ENCODE peak calls at places on chromosomes 4 and X, in five cellular contexts. O is transverse colon, I is mammary epithelial cell, Y is pancreas, B is cardiac muscle cell. Z is an unnamed sample.

GRCh38 chrX:20143539-20143938 is 1.9 kb upstream of the EIF1AX start:
- DNase-seq in B (no peak), O (no peak), I (no peak), Y (no peak), Z (no peak)

GRCh38 chr4:146342600-146343192 is 128.4 kb downstream of the REELD1 start:
- DNase-seq in Y (no peak), I (no peak), B (peak; percentile 68), O (no peak), Z (no peak)

GRCh38 chrX:68571292-68572256 is 72.7 kb downstream of the YIPF6 start:
- DNase-seq in Y (no peak), B (peak; percentile 84), O (no peak), I (peak; percentile 84), Z (no peak)

GRCh38 chr4:158782539-158783360 is 13.9 kb downstream of the FNIP2 start:
- DNase-seq in O (no peak), B (no peak), Y (no peak), I (peak; percentile 57), Z (no peak)

GRCh38 chrX:57771689-57772088 is 91.6 kb upstream of the NLRP2B start:
- DNase-seq in Y (no peak), O (no peak), B (no peak), I (peak; percentile 32), Z (no peak)

GRCh38 chrX:154013614-154014360 is 5.9 kb downstream of the IRAK1 start:
- DNase-seq in Y (peak; percentile 70), I (no peak), B (peak; percentile 36), O (no peak), Z (no peak)

GRCh38 chr4:8744083-8744805 is 127.4 kb downstream of the HMX1 start:
- DNase-seq in Y (no peak), B (no peak), I (no peak), O (no peak), Z (no peak)

GRCh38 chr4:107760281-107760947 is 40.4 kb upstream of the PAPSS1 start:
- DNase-seq in O (peak; percentile 67), Y (no peak), B (peak; percentile 36), I (no peak), Z (no peak)

GRCh38 chrX:45164995-45165394 is 35.7 kb downstream of the DIPK2B start:
- DNase-seq in O (no peak), Y (no peak), B (no peak), I (no peak), Z (no peak)

GRCh38 chrX:13043138-13043537 is 1.3 kb downstream of the FAM9C start:
- DNase-seq in O (no peak), B (no peak), Y (no peak), I (no peak), Z (no peak)

GRCh38 chrX:79556750-79557149 is 189.6 kb upstream of the ITM2A start:
- DNase-seq in I (no peak), B (no peak), O (no peak), Y (no peak), Z (no peak)

GRCh38 chrX:150152036-150152435 is 211.1 kb upstream of the MAMLD1 start:
- DNase-seq in O (no peak), I (no peak), Y (no peak), B (no peak), Z (no peak)

GRCh38 chr4:139300431-139301142 is 718 bp upstream of the NAA15 start:
- DNase-seq in B (peak; percentile 60), Y (no peak), I (peak; percentile 68), O (peak; percentile 38), Z (no peak)

GRCh38 chr4:150875367-150875766 is 139.7 kb downstream of the LRBA start:
- DNase-seq in B (no peak), I (no peak), O (no peak), Y (no peak), Z (no peak)

GRCh38 chr4:88522702-88523324 is 763 bp downstream of the PYURF start:
- DNase-seq in Y (no peak), I (peak; percentile 52), O (peak; percentile 30), B (peak; percentile 59), Z (peak; percentile 61)

GRCh38 chrX:100328342-100328741 is 81.7 kb downstream of the PCDH19 start:
- DNase-seq in B (no peak), I (no peak), O (no peak), Y (no peak), Z (no peak)

GRCh38 chrX:40465735-40466551 is 114.8 kb upstream of the ATP6AP2 start:
- DNase-seq in B (peak; percentile 56), I (no peak), O (no peak), Y (no peak), Z (no peak)

GRCh38 chr4:6965329-6965728 is 55.7 kb downstream of the TBC1D14 start:
- DNase-seq in Y (no peak), O (no peak), I (no peak), B (no peak), Z (no peak)

GRCh38 chr4:22876281-22876680 is 183.5 kb downstream of the GBA3 start:
- DNase-seq in O (no peak), B (no peak), I (no peak), Y (no peak), Z (no peak)

GRCh38 chr4:85953651-85954018 is 406.2 kb downstream of the MAPK10 start:
- DNase-seq in I (peak; percentile 80), B (peak; percentile 50), Y (no peak), O (no peak), Z (no peak)

GRCh38 chr4:2141762-2142520 is 82.8 kb downstream of the NAT8L start:
- DNase-seq in B (peak; percentile 56), I (no peak), Y (no peak), O (no peak), Z (no peak)

GRCh38 chrX:38500886-38501285 is 60.5 kb upstream of the TSPAN7 start:
- DNase-seq in O (no peak), B (no peak), I (peak; percentile 4), Y (no peak), Z (no peak)

DNA sequence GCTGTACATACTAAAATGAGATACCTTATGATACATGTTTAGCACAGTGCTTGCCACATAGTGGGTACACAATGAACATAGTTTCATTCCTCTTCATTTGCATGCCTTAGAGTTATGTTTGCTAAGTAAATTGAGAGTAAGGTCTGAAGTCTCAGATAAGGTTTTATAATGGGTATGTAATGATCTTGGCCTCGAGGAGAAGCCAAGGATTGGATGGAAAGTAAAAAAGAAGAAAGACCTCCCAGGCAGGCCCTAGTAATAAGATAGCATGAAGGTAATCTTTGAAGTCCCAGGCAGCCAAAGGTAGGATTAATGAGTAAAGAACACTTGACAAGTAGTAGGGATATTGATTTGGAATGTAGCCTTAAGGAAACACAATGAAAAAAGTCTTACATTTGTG is 55.8 kb upstream of the TSPAN7 start:
- DNase-seq in I (no peak), B (no peak), Y (no peak), O (no peak), Z (no peak)
- TF ChIP-seq CTCF in I (no peak), B (no peak), Y (no peak), O (no peak), Z (no peak)

GRCh38 chrX:129748265-129748664 is 9.5 kb downstream of the XPNPEP2 start:
- DNase-seq in B (peak; percentile 92), O (no peak), Y (no peak), I (no peak), Z (no peak)
- H3K4me1 ChIP-seq in B (no peaks in the 10 kb centered on the region), O (no peaks in the 10 kb centered on the region), Y (no peaks in the 10 kb centered on the region), I (no peaks in the 10 kb centered on the region), Z (no peaks in the 10 kb centered on the region)

DNA sequence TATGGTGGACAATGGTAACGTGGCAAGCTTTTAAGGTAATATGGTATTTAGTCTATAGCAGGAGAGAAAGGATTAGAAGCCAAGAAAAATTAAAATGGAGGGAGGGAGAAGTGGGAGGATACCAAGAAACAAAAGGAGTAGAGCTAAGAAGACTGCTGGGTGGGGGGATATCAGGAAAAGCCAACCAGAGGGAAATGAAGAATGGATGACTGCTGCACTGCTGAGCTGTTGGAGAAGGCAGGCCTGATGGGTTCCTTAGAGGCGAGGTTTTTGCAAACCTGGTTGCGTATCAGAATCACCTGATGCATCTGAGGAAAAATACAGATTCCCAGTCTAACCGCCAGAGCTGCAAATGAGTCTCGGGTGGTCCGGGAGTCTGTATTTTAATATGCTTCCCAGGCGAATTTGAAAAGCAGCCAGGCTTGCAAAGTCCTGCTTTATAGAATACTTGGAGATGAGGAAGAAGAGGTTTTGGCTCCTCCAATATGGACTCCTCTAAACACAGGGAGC is 1.5 kb downstream of the PGRMC1 start:
- DNase-seq in Y (no peak), B (peak; percentile 5), O (no peak), I (no peak), Z (no peak)
- H3K27ac ChIP-seq in Y (no peak overlapping the region), B (no peak overlapping the region), O (peak overlapping the region; percentile 94), I (peak overlapping the region; percentile 56), Z (no peak overlapping the region)

GRCh38 chr4:113292371-113293042 is 243.1 kb downstream of the ANK2 start:
- DNase-seq in B (peak; percentile 38), I (no peak), O (peak; percentile 19), Y (no peak), Z (peak; percentile 24)

GRCh38 chr4:113294910-113295309 is 245.5 kb downstream of the ANK2 start:
- DNase-seq in O (no peak), I (no peak), Y (no peak), B (no peak), Z (no peak)

GRCh38 chr4:113293043-113293560 is 243.6 kb downstream of the ANK2 start:
- DNase-seq in Y (no peak), B (peak; percentile 67), I (no peak), O (no peak), Z (no peak)

GRCh38 chr4:113290666-113291065 is 241.2 kb downstream of the ANK2 start:
- DNase-seq in B (no peak), I (no peak), O (no peak), Y (no peak), Z (no peak)

GRCh38 chr4:113293673-113294072 is 244.2 kb downstream of the ANK2 start:
- DNase-seq in Y (no peak), I (no peak), B (peak; percentile 22), O (no peak), Z (no peak)
- TF ChIP-seq CTCF in Y (no peak), I (no peak), B (peak; percentile 11), O (no peak), Z (no peak)

DNA sequence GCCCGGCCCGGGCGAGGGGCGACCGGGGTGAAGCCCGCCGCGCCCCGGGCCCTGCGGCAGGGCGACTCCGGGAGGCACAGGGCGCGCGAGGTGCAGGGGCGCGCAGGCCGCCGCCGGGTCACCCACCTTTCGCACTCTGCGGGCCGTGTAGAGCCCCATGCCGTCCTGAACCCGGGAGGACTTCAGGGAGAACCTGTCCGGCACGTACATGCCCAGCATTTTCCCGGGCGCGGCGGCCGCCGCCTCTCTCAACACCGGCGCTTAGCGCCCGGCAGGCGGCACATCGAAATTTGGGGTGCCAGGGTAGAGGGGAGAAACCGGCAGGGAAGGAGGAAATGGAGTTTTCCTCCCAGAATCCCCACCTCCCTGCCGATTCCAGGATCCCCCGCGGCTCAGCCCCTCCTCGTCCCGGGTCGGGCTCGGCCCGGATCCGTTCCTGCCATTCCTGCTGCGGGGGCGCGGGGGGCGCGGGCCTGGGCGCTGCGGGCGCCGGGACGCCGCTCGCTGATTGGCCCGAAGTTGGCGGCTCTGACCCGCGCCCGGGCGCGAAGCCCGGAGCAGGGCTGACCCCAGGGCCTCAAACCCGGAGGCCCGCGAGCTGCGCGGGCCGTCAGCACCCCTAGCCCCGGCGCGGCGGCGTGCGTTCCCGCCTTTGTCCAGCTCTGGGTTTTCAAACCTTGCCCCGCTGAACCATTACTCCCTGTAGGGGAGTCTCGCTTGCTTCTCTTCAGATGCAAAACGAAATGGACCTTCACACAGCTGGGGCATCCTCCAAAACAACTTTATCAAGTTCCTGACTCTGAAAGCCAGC is at the start of gene PRDM5:
- DNase-seq in Y (peak; percentile 81), O (peak; percentile 49), I (peak; percentile 35), B (peak; percentile 76), Z (peak; percentile 72)
- H3K4me1 ChIP-seq in Y (peaks cover 47% of the 10 kb centered on the region), O (peaks cover 16% of the 10 kb centered on the region), I (peaks cover 13% of the 10 kb centered on the region), B (peaks cover 14% of the 10 kb centered on the region), Z (peaks cover 22% of the 10 kb centered on the region)

GRCh38 chrX:6959006-6959405 is 188.5 kb upstream of the STS start:
- DNase-seq in I (no peak), Y (no peak), O (peak; percentile 16), B (no peak), Z (no peak)
- H3K27ac ChIP-seq in I (no peak overlapping the region), Y (no peak overlapping the region), O (no peak overlapping the region), B (no peak overlapping the region), Z (no peak overlapping the region)

GRCh38 chrX:54785901-54786300 is 12.2 kb downstream of the ITIH6 start:
- DNase-seq in O (no peak), I (no peak), B (peak; percentile 24), Y (no peak), Z (no peak)
- TF ChIP-seq CTCF in O (no peak), I (peak; percentile 32), B (peak; percentile 28), Y (no peak), Z (no peak)

Z was measured in psoas muscle.